ENCODE peak calls at places on chromosomes 5 and 9, in five cellular contexts. G, Z, B, O and X are unnamed samples.

GRCh38 chr9:77025146-77025545 is 5.7 kb downstream of the FOXB2 start:
- DNase-seq in Z (no peak), B (no peak), O (no peak), G (no peak), X (no peak)

GRCh38 chr5:157994906-157995519 is 136.1 kb upstream of the CLINT1 start:
- DNase-seq in Z (peak), G (peak), O (peak), B (peak), X (no peak)

GRCh38 chr9:114995681-114996221 is 65.4 kb upstream of the TNFSF8 start:
- DNase-seq in O (no peak), G (no peak), Z (no peak), B (no peak), X (no peak)

GRCh38 chr5:36998578-36998977 is 122.0 kb downstream of the NIPBL start:
- DNase-seq in Z (no peak), B (no peak), G (no peak), O (no peak), X (no peak)

GRCh38 chr5:123805300-123805699 is 293.3 kb downstream of the CSNK1G3 start:
- DNase-seq in B (no peak), O (no peak), Z (no peak), G (no peak), X (no peak)

GRCh38 chr5:173093597-173093996 is 37.4 kb downstream of the CREBRF start:
- DNase-seq in O (no peak), Z (no peak), G (no peak), B (no peak), X (no peak)

GRCh38 chr5:108707145-108707544 is 40.6 kb upstream of the FER start:
- DNase-seq in Z (no peak), G (no peak), B (no peak), O (no peak), X (no peak)

GRCh38 chr5:38825494-38825893 is 20.3 kb upstream of the OSMR start:
- DNase-seq in G (no peak), O (peak), B (no peak), Z (no peak), X (no peak)

GRCh38 chr5:31232273-31232888 is 38.9 kb downstream of the CDH6 start:
- DNase-seq in G (peak), Z (no peak), O (peak), B (no peak), X (peak)

GRCh38 chr5:179243333-179243732 is 101.9 kb downstream of the ADAMTS2 start:
- DNase-seq in O (no peak), G (no peak), B (no peak), Z (no peak), X (no peak)

GRCh38 chr5:59300930-59301329 is 592.6 kb downstream of the PDE4D start:
- DNase-seq in B (no peak), O (no peak), Z (no peak), G (no peak), X (no peak)

GRCh38 chr9:92745881-92746280 is 18.8 kb downstream of the BICD2 start:
- DNase-seq in B (no peak), G (no peak), O (no peak), Z (no peak), X (no peak)

GRCh38 chr5:156879665-156880285 is 29.7 kb downstream of the PPP1R2B start:
- DNase-seq in G (peak), B (no peak), Z (no peak), O (no peak), X (no peak)

GRCh38 chr9:98989036-98990000 is 45.6 kb downstream of the COL15A1 start:
- DNase-seq in G (peak), B (no peak), O (peak), Z (peak), X (peak)

GRCh38 chr5:170151105-170151831 is 45.6 kb downstream of the FOXI1 start:
- DNase-seq in G (peak), O (peak), Z (no peak), B (peak), X (peak)

GRCh38 chr5:116465411-116465810 is 109.2 kb downstream of the SEMA6A start:
- DNase-seq in G (no peak), B (no peak), Z (no peak), O (no peak), X (no peak)

GRCh38 chr5:1519631-1520141 is 4.1 kb downstream of the LPCAT1 start:
- DNase-seq in B (peak), G (no peak), O (no peak), Z (peak), X (no peak)

GRCh38 chr5:115069087-115069968 is 100.4 kb downstream of the TRIM36 start:
- DNase-seq in B (peak), G (peak), O (peak), Z (no peak), X (peak)

GRCh38 chr9:90055226-90055625 is 450.4 kb downstream of the GADD45G start:
- DNase-seq in G (no peak), B (no peak), O (no peak), Z (no peak), X (no peak)

GRCh38 chr9:129898205-129898604 is 62.9 kb downstream of the USP20 start:
- DNase-seq in O (peak), G (no peak), Z (no peak), B (no peak), X (no peak)

GRCh38 chr5:159620853-159621540 is 290.7 kb upstream of the IL12B start:
- DNase-seq in Z (no peak), G (no peak), B (no peak), O (no peak), X (no peak)

GRCh38 chr5:62142351-62142750 is 163.7 kb upstream of the KIF2A start:
- DNase-seq in O (no peak), G (no peak), B (no peak), Z (no peak), X (no peak)

GRCh38 chr5:56402273-56403223 is 169.4 kb upstream of the ANKRD55 start:
- DNase-seq in O (no peak), B (no peak), G (no peak), Z (no peak), X (no peak)

GRCh38 chr5:177429248-177430045 is 3.0 kb downstream of the GRK6 start:
- DNase-seq in O (no peak), Z (peak), G (peak), B (peak), X (no peak)

GRCh38 chr5:155773680-155774079 is 553.3 kb upstream of the SGCD start:
- DNase-seq in Z (no peak), G (no peak), O (no peak), B (no peak), X (no peak)

GRCh38 chr5:161051920-161052500 is 200.0 kb upstream of the ATP10B start:
- DNase-seq in Z (no peak), B (no peak), G (no peak), O (no peak), X (no peak)

GRCh38 chr5:149212203-149212951 is 59.3 kb upstream of the AFAP1L1 start:
- DNase-seq in O (no peak), Z (no peak), G (no peak), B (no peak), X (peak)

GRCh38 chr9:34592895-34593601 is 3.5 kb upstream of the CNTFR start:
- DNase-seq in Z (peak), G (no peak), O (no peak), B (no peak), X (no peak)

GRCh38 chr9:78620303-78620702 is 323.4 kb downstream of the PSAT1 start:
- DNase-seq in Z (no peak), O (no peak), B (no peak), G (no peak), X (no peak)

GRCh38 chr5:132686193-132686592 is 12.4 kb downstream of the IL4 start:
- DNase-seq in B (no peak), O (no peak), Z (no peak), G (no peak), X (no peak)

GRCh38 chr5:132681983-132682382 is 8.2 kb downstream of the IL4 start:
- DNase-seq in G (no peak), Z (no peak), B (no peak), O (no peak), X (no peak)

GRCh38 chr5:132681476-132681831 is 7.7 kb downstream of the IL4 start:
- DNase-seq in O (no peak), Z (no peak), G (no peak), B (no peak), X (no peak)

GRCh38 chr5:132684922-132685720 is 11.3 kb downstream of the IL4 start:
- DNase-seq in B (no peak), G (no peak), O (no peak), Z (no peak), X (no peak)

DNA sequence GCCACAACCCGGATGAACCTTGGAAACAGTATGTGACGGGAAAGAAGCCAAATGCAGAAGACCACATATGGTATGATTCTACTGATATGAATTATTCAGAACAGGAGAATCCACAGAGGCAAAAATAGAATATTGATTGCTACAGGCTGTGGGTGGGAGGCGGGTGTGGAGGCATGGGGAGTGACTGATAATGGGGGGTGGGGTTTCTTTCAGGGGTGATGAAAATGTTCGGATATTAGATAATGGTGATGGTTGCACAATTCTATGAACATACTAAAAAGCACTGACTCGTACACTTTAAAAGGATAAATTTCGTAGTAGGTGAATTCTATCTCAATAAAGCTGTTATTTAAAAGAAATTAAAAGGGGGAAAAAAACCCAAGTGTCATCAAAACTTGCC is 10.7 kb downstream of the IL4 start:
- DNase-seq in B (no peak), O (no peak), Z (no peak), G (no peak), X (no peak)
- TF ChIP-seq CTCF in B (no peak), O (no peak), Z (no peak), G (no peak), X (no peak)

DNA sequence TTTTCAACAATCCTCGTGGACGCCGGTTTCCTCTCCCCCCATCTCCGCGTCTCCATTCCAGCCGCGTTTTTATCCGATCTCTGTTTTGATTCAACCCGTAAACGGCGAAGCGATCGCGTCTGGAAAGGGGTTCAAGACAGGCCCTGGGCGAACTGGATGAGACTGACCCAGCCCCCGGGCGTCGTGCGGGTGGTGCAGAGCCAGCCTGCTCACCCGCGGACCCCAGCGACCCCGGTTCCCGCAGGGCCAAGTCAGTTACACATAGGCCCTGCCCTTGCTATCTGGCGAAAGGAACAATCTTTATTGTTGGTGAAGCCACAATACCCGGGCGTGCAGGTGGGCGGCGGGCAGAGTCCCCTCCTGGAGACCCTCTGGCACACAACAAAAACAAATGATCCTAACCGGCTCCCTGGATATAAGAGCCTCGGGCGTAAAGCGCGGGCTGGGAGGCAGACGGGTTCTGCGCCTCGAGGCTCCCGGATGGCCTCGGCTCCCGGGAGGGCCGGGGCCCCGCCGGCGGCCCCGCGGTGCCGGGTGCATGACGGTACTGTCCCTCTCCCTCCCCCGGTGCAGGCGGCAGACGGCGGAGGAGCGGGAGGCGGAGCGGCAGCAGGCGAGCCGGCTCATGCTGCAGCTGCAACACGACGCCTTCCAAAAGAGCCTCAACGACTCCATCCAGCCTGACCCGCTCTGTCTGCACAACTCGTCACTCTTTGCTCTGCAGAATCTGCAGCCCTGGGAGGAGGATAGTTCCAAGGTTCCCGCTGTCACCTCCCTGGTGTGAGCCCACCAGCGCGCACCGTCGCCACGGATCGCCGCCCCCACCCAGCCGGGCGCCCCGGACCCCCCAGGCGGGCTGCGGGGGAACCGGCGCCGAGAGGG is 2.0 kb downstream of the TLX3 start:
- DNase-seq in B (no peak), Z (no peak), O (peak), G (no peak), X (no peak)
- H3K4me3 ChIP-seq in B (no peak), Z (peak), O (no peak), G (no peak), X (no peak)

DNA sequence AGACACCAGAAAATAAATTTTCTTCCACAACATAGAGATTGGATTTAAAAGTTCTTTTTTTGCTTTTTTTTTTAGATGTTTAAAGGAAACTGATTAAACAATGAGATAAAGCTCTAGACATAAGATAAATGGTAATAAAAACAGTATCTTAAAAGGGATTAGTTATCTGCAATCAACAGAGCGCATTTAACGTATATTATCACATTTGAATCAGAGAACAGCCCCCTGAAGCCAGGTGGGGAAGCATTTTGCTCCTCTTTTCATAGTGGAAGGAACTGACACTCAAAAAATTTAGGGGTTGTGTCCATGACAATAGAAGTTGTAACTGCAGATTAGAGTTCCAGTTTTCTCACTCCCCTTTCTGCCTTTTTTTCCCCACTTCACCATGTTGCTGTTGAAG is 367.6 kb downstream of the SPATA31D1 start:
- DNase-seq in G (no peak), Z (no peak), B (no peak), O (no peak), X (no peak)
- TF ChIP-seq CTCF in G (no peak), Z (no peak), B (no peak), O (no peak), X (no peak)

GRCh38 chr9:127078336-127078735 is 44.1 kb downstream of the ANGPTL2 start:
- DNase-seq in B (no peak), O (no peak), G (no peak), Z (no peak), X (no peak)

GRCh38 chr9:127078988-127079387 is 43.4 kb downstream of the ANGPTL2 start:
- DNase-seq in Z (no peak), B (no peak), O (no peak), G (no peak), X (no peak)

GRCh38 chr9:127075592-127076380 is 46.6 kb downstream of the ANGPTL2 start:
- DNase-seq in G (no peak), O (peak), Z (no peak), B (no peak), X (no peak)

GRCh38 chr9:127077658-127077975 is 44.8 kb downstream of the ANGPTL2 start:
- DNase-seq in Z (no peak), G (no peak), B (no peak), O (no peak), X (no peak)

GRCh38 chr9:127076860-127077657 is 45.4 kb downstream of the ANGPTL2 start:
- DNase-seq in Z (no peak), G (no peak), B (no peak), O (no peak), X (no peak)
- H3K4me3 ChIP-seq in Z (no peak), G (no peak), B (no peak), O (no peak), X (no peak)

GRCh38 chr5:111472579-111472978 is 39.8 kb downstream of the STARD4 start:
- DNase-seq in O (no peak), G (peak), B (no peak), Z (no peak), X (no peak)

GRCh38 chr5:111480346-111480745 is 32.0 kb downstream of the STARD4 start:
- DNase-seq in O (no peak), Z (no peak), G (no peak), B (no peak), X (no peak)

GRCh38 chr5:111478898-111479297 is 33.4 kb downstream of the STARD4 start:
- DNase-seq in B (no peak), G (no peak), Z (no peak), O (no peak), X (no peak)

GRCh38 chr5:111478266-111478665 is 34.1 kb downstream of the STARD4 start:
- DNase-seq in B (no peak), Z (no peak), G (no peak), O (no peak), X (no peak)
- TF ChIP-seq CTCF in B (no peak), Z (no peak), G (peak), O (no peak), X (no peak)

DNA sequence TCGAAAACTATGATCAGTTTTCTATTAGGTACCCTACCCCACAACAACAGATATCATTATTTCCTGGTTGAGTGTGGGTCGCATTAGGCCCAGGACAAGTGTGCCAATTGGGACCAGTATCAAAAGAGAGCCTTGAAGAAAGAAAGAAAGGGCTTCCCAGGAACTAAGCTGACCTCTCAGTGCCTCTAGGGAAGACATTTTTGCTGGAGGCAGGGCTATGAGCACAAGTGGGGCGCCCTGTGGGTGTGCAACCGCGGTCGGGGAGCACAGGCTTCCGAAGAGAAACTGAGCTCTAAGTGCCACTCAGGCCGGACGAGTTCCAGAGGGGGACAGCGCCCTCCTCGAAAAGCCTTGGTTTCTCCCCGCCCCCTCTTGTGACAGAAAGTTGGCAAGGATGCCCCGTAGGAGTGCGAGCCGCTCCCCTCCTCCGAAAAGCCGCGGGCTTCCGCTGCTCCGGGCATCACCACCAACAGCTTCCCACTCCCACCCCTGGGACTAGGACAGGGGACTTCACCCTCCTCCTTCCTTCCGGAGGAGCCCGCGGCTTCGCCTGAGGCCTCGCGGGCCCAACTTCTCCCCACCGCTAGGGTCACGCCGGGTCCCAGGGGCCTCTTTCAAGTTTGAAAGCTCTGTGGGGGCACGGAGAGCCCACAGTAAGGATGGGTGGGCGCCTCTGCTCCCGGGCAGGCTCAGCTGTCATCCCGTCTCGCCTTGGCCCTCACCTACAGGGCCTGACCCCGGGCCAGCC is 2.0 kb downstream of the NR2F1-AS1 start:
- DNase-seq in O (peak), Z (no peak), G (no peak), B (no peak), X (no peak)
- H3K4me3 ChIP-seq in O (peak), Z (peak), G (no peak), B (no peak), X (peak)